ENCODE peak calls at places on chromosomes 6 and 20, in eight cellular contexts. One of them, this sample, is unnamed.

GRCh38 chr6:33205172-33206026 is 944 bp downstream of the HSD17B8 start:
- DNase-seq in small intestine: peak
- DNase-seq in left colon: no peak
- DNase-seq in globus pallidus: no peak
- DNase-seq in HTR-8/SVneo: peak
- DNase-seq in B cell: peak
- DNase-seq in nucleus accumbens: no peak
- DNase-seq in Calu3: peak
- DNase-seq in this sample: no peak

GRCh38 chr6:140401666-140402255 is 1027.3 kb upstream of the CITED2 start:
- DNase-seq in small intestine: no peak
- DNase-seq in left colon: no peak
- DNase-seq in globus pallidus: no peak
- DNase-seq in HTR-8/SVneo: no peak
- DNase-seq in B cell: no peak
- DNase-seq in nucleus accumbens: no peak
- DNase-seq in Calu3: no peak
- DNase-seq in this sample: no peak

GRCh38 chr6:42352856-42353564 is 98.7 kb downstream of the TRERF1 start:
- DNase-seq in small intestine: no peak
- DNase-seq in left colon: no peak
- DNase-seq in globus pallidus: no peak
- DNase-seq in HTR-8/SVneo: peak
- DNase-seq in B cell: no peak
- DNase-seq in nucleus accumbens: no peak
- DNase-seq in Calu3: no peak
- DNase-seq in this sample: no peak

GRCh38 chr20:18031050-18031449 is 26.7 kb downstream of the OVOL2 start:
- DNase-seq in small intestine: no peak
- DNase-seq in left colon: no peak
- DNase-seq in globus pallidus: no peak
- DNase-seq in HTR-8/SVneo: no peak
- DNase-seq in B cell: no peak
- DNase-seq in nucleus accumbens: no peak
- DNase-seq in Calu3: no peak
- DNase-seq in this sample: no peak

GRCh38 chr6:14193524-14193923 is 76.0 kb downstream of the CD83 start:
- DNase-seq in small intestine: no peak
- DNase-seq in left colon: no peak
- DNase-seq in globus pallidus: no peak
- DNase-seq in HTR-8/SVneo: no peak
- DNase-seq in B cell: no peak
- DNase-seq in nucleus accumbens: no peak
- DNase-seq in Calu3: no peak
- DNase-seq in this sample: no peak

GRCh38 chr20:47502271-47502730 is 614 bp downstream of the NCOA3 start:
- DNase-seq in small intestine: peak
- DNase-seq in left colon: peak
- DNase-seq in globus pallidus: no peak
- DNase-seq in HTR-8/SVneo: no peak
- DNase-seq in B cell: no peak
- DNase-seq in nucleus accumbens: peak
- DNase-seq in Calu3: peak
- DNase-seq in this sample: peak

GRCh38 chr6:144585217-144585814 is 300.2 kb downstream of the UTRN start:
- DNase-seq in small intestine: peak
- DNase-seq in left colon: no peak
- DNase-seq in globus pallidus: peak
- DNase-seq in HTR-8/SVneo: peak
- DNase-seq in B cell: no peak
- DNase-seq in nucleus accumbens: no peak
- DNase-seq in Calu3: peak
- DNase-seq in this sample: no peak

GRCh38 chr6:107490568-107491058 is 696 bp downstream of the SOBP start:
- DNase-seq in small intestine: no peak
- DNase-seq in left colon: no peak
- DNase-seq in globus pallidus: peak
- DNase-seq in HTR-8/SVneo: peak
- DNase-seq in B cell: no peak
- DNase-seq in nucleus accumbens: no peak
- DNase-seq in Calu3: no peak
- DNase-seq in this sample: peak

This sample was measured in tibial nerve.